ENCODE peak calls at places on chromosomes 12 and 14, in five cellular contexts. One of them, this sample, is unnamed.

GRCh38 chr12:76031414-76032042 is at the start of gene PHLDA1:
- DNase-seq in brain microvascular endothelial cell: peak; percentile 95
- DNase-seq in lung: peak; percentile 91
- DNase-seq in AG09319: peak; percentile 98
- DNase-seq in heart left ventricle: peak; percentile 96
- DNase-seq in this sample: peak; percentile 97

GRCh38 chr12:14896477-14897184 is 11.0 kb upstream of the MGP start:
- DNase-seq in lung: no peak
- DNase-seq in brain microvascular endothelial cell: peak; percentile 74
- DNase-seq in heart left ventricle: no peak
- DNase-seq in AG09319: peak; percentile 35
- DNase-seq in this sample: no peak

GRCh38 chr12:122366685-122367475 is 55.6 kb downstream of the CLIP1 start:
- DNase-seq in AG09319: peak; percentile 48
- DNase-seq in lung: no peak
- DNase-seq in heart left ventricle: peak; percentile 51
- DNase-seq in brain microvascular endothelial cell: peak; percentile 86
- DNase-seq in this sample: no peak

GRCh38 chr12:107349008-107349747 is 255.8 kb upstream of the CRY1 start:
- DNase-seq in AG09319: peak; percentile 11
- DNase-seq in heart left ventricle: no peak
- DNase-seq in brain microvascular endothelial cell: peak; percentile 78
- DNase-seq in lung: no peak
- DNase-seq in this sample: no peak

GRCh38 chr12:1184402-1184801 is 193.4 kb downstream of the ERC1 start:
- DNase-seq in AG09319: no peak
- DNase-seq in heart left ventricle: no peak
- DNase-seq in lung: no peak
- DNase-seq in brain microvascular endothelial cell: no peak
- DNase-seq in this sample: no peak

GRCh38 chr12:69694123-69694522 is 5.0 kb downstream of the BEST3 start:
- DNase-seq in lung: no peak
- DNase-seq in AG09319: no peak
- DNase-seq in brain microvascular endothelial cell: no peak
- DNase-seq in heart left ventricle: peak; percentile 41
- DNase-seq in this sample: no peak

GRCh38 chr14:83255015-83255726 is 1721.5 kb upstream of the SEL1L start:
- DNase-seq in brain microvascular endothelial cell: no peak
- DNase-seq in AG09319: no peak
- DNase-seq in heart left ventricle: no peak
- DNase-seq in lung: no peak
- DNase-seq in this sample: no peak

GRCh38 chr12:50640321-50640939 is 123.5 kb upstream of the ATF1 start:
- DNase-seq in brain microvascular endothelial cell: no peak
- DNase-seq in lung: no peak
- DNase-seq in AG09319: no peak
- DNase-seq in heart left ventricle: no peak
- DNase-seq in this sample: no peak

GRCh38 chr12:22312336-22312735 is 22.2 kb downstream of the ST8SIA1 start:
- DNase-seq in AG09319: no peak
- DNase-seq in heart left ventricle: peak; percentile 57
- DNase-seq in lung: no peak
- DNase-seq in brain microvascular endothelial cell: peak; percentile 29
- DNase-seq in this sample: no peak

GRCh38 chr12:6432991-6433390 is 11.8 kb upstream of the CD27 start:
- DNase-seq in lung: no peak
- DNase-seq in heart left ventricle: no peak
- DNase-seq in AG09319: no peak
- DNase-seq in brain microvascular endothelial cell: no peak
- DNase-seq in this sample: no peak

GRCh38 chr12:13436696-13437391 is 240.3 kb downstream of the EMP1 start:
- DNase-seq in AG09319: no peak
- DNase-seq in brain microvascular endothelial cell: peak; percentile 45
- DNase-seq in heart left ventricle: peak; percentile 46
- DNase-seq in lung: no peak
- DNase-seq in this sample: no peak

GRCh38 chr12:32290411-32290810 is 108.9 kb upstream of the FGD4 start:
- DNase-seq in lung: no peak
- DNase-seq in heart left ventricle: no peak
- DNase-seq in brain microvascular endothelial cell: peak; percentile 31
- DNase-seq in AG09319: peak; percentile 16
- DNase-seq in this sample: no peak

GRCh38 chr12:46945591-46945990 is 119.8 kb upstream of the SLC38A4 start:
- DNase-seq in brain microvascular endothelial cell: no peak
- DNase-seq in lung: no peak
- DNase-seq in heart left ventricle: no peak
- DNase-seq in AG09319: no peak
- DNase-seq in this sample: no peak

GRCh38 chr12:46944771-46945170 is 119.0 kb upstream of the SLC38A4 start:
- DNase-seq in brain microvascular endothelial cell: no peak
- DNase-seq in AG09319: no peak
- DNase-seq in heart left ventricle: no peak
- DNase-seq in lung: no peak
- DNase-seq in this sample: no peak

GRCh38 chr12:46942579-46942978 is 116.8 kb upstream of the SLC38A4 start:
- DNase-seq in lung: no peak
- DNase-seq in heart left ventricle: no peak
- DNase-seq in brain microvascular endothelial cell: no peak
- DNase-seq in AG09319: no peak
- DNase-seq in this sample: no peak

GRCh38 chr12:46946137-46946536 is 120.3 kb upstream of the SLC38A4 start:
- DNase-seq in AG09319: no peak
- DNase-seq in lung: no peak
- DNase-seq in heart left ventricle: no peak
- DNase-seq in brain microvascular endothelial cell: peak; percentile 53
- DNase-seq in this sample: no peak

GRCh38 chr12:46944104-46944503 is 118.3 kb upstream of the SLC38A4 start:
- DNase-seq in lung: no peak
- DNase-seq in heart left ventricle: no peak
- DNase-seq in brain microvascular endothelial cell: peak; percentile 63
- DNase-seq in AG09319: no peak
- DNase-seq in this sample: no peak
- TF ChIP-seq CTCF in lung: no peak
- TF ChIP-seq CTCF in heart left ventricle: peak; percentile 27
- TF ChIP-seq CTCF in brain microvascular endothelial cell: peak; percentile 63
- TF ChIP-seq CTCF in AG09319: peak; percentile 27
- TF ChIP-seq CTCF in this sample: peak; percentile 51

GRCh38 chr12:116695464-116695725 is 42.5 kb downstream of the SPRING1 start:
- DNase-seq in brain microvascular endothelial cell: no peak
- DNase-seq in lung: no peak
- DNase-seq in heart left ventricle: no peak
- DNase-seq in AG09319: no peak
- DNase-seq in this sample: no peak

GRCh38 chr12:116698131-116698495 is 39.8 kb downstream of the SPRING1 start:
- DNase-seq in heart left ventricle: no peak
- DNase-seq in AG09319: no peak
- DNase-seq in lung: no peak
- DNase-seq in brain microvascular endothelial cell: no peak
- DNase-seq in this sample: no peak

GRCh38 chr12:116700066-116700465 is 37.8 kb downstream of the SPRING1 start:
- DNase-seq in AG09319: no peak
- DNase-seq in lung: no peak
- DNase-seq in heart left ventricle: no peak
- DNase-seq in brain microvascular endothelial cell: no peak
- DNase-seq in this sample: no peak

GRCh38 chr12:116698554-116698953 is 39.3 kb downstream of the SPRING1 start:
- DNase-seq in heart left ventricle: no peak
- DNase-seq in brain microvascular endothelial cell: no peak
- DNase-seq in lung: no peak
- DNase-seq in AG09319: no peak
- DNase-seq in this sample: no peak

GRCh38 chr12:116697305-116698130 is 40.4 kb downstream of the SPRING1 start:
- DNase-seq in brain microvascular endothelial cell: no peak
- DNase-seq in AG09319: no peak
- DNase-seq in lung: no peak
- DNase-seq in heart left ventricle: peak; percentile 68
- DNase-seq in this sample: no peak
- TF ChIP-seq CTCF in brain microvascular endothelial cell: peak; percentile 53
- TF ChIP-seq CTCF in AG09319: peak; percentile 31
- TF ChIP-seq CTCF in lung: no peak
- TF ChIP-seq CTCF in heart left ventricle: peak; percentile 42
- TF ChIP-seq CTCF in this sample: peak; percentile 45

GRCh38 chr14:87014854-87015253 is 978.1 kb downstream of the GALC start:
- DNase-seq in brain microvascular endothelial cell: no peak
- DNase-seq in AG09319: no peak
- DNase-seq in lung: no peak
- DNase-seq in heart left ventricle: no peak
- DNase-seq in this sample: no peak
- TF ChIP-seq CTCF in brain microvascular endothelial cell: no peak
- TF ChIP-seq CTCF in AG09319: no peak
- TF ChIP-seq CTCF in lung: no peak
- TF ChIP-seq CTCF in heart left ventricle: no peak
- TF ChIP-seq CTCF in this sample: peak; percentile 28

DNA sequence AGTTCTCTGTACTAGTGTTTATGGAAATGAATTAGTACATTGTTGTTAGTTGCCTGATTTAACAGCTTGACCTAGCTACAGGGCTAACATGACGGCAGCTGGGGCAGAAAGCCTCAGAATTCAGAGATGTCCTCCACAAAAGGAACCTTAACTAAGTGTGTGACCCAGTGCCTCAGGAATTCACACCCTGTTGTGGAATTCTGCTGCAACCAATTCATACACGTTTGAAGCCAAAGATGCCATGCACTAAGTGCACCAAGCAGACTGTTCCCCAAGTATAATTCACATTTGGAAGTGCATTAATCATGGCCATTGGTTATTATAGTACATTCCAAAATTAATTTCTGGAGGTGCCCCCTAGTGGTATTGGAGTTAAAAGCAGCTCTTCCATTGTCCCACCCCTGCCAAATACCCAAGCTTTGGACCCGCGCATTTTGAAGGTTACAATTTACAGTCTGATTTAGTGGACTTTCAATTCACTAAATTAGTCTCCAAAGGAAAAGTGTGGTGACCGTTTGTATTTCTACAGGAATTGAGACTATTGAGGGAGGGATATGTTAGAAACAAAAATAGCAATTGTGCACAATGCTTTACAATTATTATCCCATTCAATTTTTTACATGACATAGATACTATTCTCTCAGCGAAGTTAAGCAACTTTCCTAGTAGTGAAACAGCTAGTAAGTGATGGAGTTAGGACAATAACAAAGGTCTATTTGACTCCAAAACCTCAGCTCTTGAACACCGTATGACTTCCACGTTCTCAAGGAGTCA is 85.9 kb downstream of the PAX9 start:
- DNase-seq in lung: no peak
- DNase-seq in heart left ventricle: no peak
- DNase-seq in brain microvascular endothelial cell: no peak
- DNase-seq in AG09319: no peak
- DNase-seq in this sample: no peak
- TF ChIP-seq CTCF in lung: no peak
- TF ChIP-seq CTCF in heart left ventricle: peak; percentile 33
- TF ChIP-seq CTCF in brain microvascular endothelial cell: peak; percentile 52
- TF ChIP-seq CTCF in AG09319: peak; percentile 53
- TF ChIP-seq CTCF in this sample: peak; percentile 56

GRCh38 chr12:109880049-109880931 is at the start of gene GLTP:
- DNase-seq in heart left ventricle: peak; percentile 91
- DNase-seq in AG09319: peak; percentile 41
- DNase-seq in lung: peak; percentile 84
- DNase-seq in brain microvascular endothelial cell: no peak
- DNase-seq in this sample: peak; percentile 95
- TF ChIP-seq CTCF in heart left ventricle: peak; percentile 68
- TF ChIP-seq CTCF in AG09319: peak; percentile 14
- TF ChIP-seq CTCF in lung: peak; percentile 83
- TF ChIP-seq CTCF in brain microvascular endothelial cell: peak; percentile 28
- TF ChIP-seq CTCF in this sample: peak; percentile 68

DNA sequence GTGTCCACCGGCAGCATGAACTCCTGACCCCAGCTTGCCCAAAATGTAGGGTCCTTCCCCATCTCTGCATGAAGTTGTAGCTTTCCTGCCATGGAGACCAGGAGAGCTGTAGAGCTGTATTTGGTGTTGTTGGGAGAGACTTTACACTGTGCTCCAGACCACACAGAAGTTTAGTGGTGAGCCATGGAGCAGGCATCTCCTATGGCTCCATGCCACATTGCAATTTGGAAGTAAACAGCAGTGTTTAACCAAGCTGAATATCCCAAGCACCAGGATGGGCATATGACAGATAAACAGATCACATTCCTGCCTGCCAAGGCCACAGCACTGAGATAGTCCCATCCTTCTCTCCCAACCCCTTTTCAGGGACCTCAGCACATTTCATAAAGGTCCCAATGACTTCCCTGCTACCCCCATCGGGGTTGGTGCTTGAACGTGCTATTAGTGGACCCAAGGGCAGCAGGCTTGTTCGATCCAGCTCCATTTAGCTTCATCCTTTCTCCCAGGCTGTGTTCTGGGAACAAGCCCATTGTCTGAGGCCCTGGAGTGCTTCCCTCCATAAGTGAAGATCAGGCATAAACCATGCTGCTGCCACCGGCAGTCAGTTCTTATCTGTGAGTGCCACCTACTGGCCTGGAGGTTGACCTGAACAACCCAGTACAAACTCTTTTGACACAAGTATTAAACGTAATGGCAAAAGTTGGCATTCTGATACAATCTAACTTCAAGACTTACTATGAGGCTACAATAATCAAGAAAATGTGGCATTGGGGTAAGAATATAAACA is 172.3 kb upstream of the ATXN7L3B start:
- DNase-seq in AG09319: peak; percentile 27
- DNase-seq in brain microvascular endothelial cell: peak; percentile 43
- DNase-seq in lung: no peak
- DNase-seq in heart left ventricle: no peak
- DNase-seq in this sample: no peak
- TF ChIP-seq CTCF in AG09319: peak; percentile 77
- TF ChIP-seq CTCF in brain microvascular endothelial cell: peak; percentile 74
- TF ChIP-seq CTCF in lung: no peak
- TF ChIP-seq CTCF in heart left ventricle: no peak
- TF ChIP-seq CTCF in this sample: peak; percentile 66